ENCODE peak calls at places on chromosomes 2 and 18, in five cellular contexts. R, S, D, C and Q are unnamed samples.

GRCh38 chr18:2657788-2658458 is 2.4 kb downstream of the SMCHD1 start:
- DNase-seq in R (no peak), S (no peak), D (no peak), C (no peak), Q (no peak)

GRCh38 chr2:79887747-79888374 is 375.0 kb downstream of the CTNNA2 start:
- DNase-seq in R (no peak), S (no peak), D (no peak), C (no peak), Q (peak)

GRCh38 chr2:66477125-66477842 is 42.4 kb downstream of the MEIS1 start:
- DNase-seq in R (no peak), S (no peak), D (no peak), C (no peak), Q (no peak)

GRCh38 chr2:113078350-113078839 is 10.6 kb downstream of the IL1F10 start:
- DNase-seq in R (no peak), S (no peak), D (no peak), C (no peak), Q (no peak)

GRCh38 chr2:179020156-179020750 is 29.7 kb downstream of the CCDC141 start:
- DNase-seq in R (peak), S (no peak), D (no peak), C (no peak), Q (peak)

GRCh38 chr2:31319391-31320175 is 85.6 kb downstream of the EHD3 start:
- DNase-seq in R (no peak), S (no peak), D (no peak), C (no peak), Q (no peak)

GRCh38 chr18:1048048-1048447 is 143.4 kb downstream of the ADCYAP1 start:
- DNase-seq in R (no peak), S (no peak), D (no peak), C (no peak), Q (no peak)

GRCh38 chr2:182852090-182852489 is 14.3 kb downstream of the FRZB start:
- DNase-seq in R (no peak), S (no peak), D (no peak), C (no peak), Q (no peak)

GRCh38 chr2:160730296-160730995 is 236.8 kb upstream of the RBMS1 start:
- DNase-seq in R (no peak), S (no peak), D (no peak), C (no peak), Q (no peak)

GRCh38 chr2:10385933-10386773 is 62.0 kb downstream of the ODC1 start:
- DNase-seq in R (no peak), S (no peak), D (no peak), C (no peak), Q (no peak)

GRCh38 chr2:128302744-128303067 is 16.0 kb downstream of the HS6ST1 start:
- DNase-seq in R (no peak), S (peak), D (no peak), C (no peak), Q (no peak)

GRCh38 chr2:234164499-234165409 is 114.3 kb downstream of the SPP2 start:
- DNase-seq in R (peak), S (no peak), D (no peak), C (no peak), Q (no peak)

GRCh38 chr2:159228006-159228655 is 58.4 kb downstream of the WDSUB1 start:
- DNase-seq in R (no peak), S (no peak), D (no peak), C (no peak), Q (no peak)

GRCh38 chr2:233989221-233989620 is 61.3 kb upstream of the SPP2 start:
- DNase-seq in R (no peak), S (no peak), D (peak), C (no peak), Q (no peak)

GRCh38 chr2:7749895-7750559 is 832.8 kb downstream of the RNF144A start:
- DNase-seq in R (no peak), S (no peak), D (no peak), C (no peak), Q (no peak)

GRCh38 chr2:100832885-100833284 is 12.9 kb downstream of the NPAS2 start:
- DNase-seq in R (no peak), S (no peak), D (no peak), C (no peak), Q (no peak)

GRCh38 chr2:152354909-152355308 is 19.9 kb downstream of the FMNL2 start:
- DNase-seq in R (no peak), S (no peak), D (no peak), C (no peak), Q (no peak)

GRCh38 chr2:162265666-162266467 is 22.6 kb upstream of the FAP start:
- DNase-seq in R (no peak), S (no peak), D (no peak), C (no peak), Q (no peak)

GRCh38 chr2:161102770-161103450 is 57.3 kb upstream of the TANK start:
- DNase-seq in R (no peak), S (no peak), D (no peak), C (no peak), Q (no peak)

GRCh38 chr2:127615511-127616166 is 30.3 kb upstream of the GPR17 start:
- DNase-seq in R (peak), S (no peak), D (no peak), C (no peak), Q (no peak)

GRCh38 chr18:75009296-75009695 is 199.6 kb downstream of the PTGR3 start:
- DNase-seq in R (no peak), S (no peak), D (no peak), C (no peak), Q (no peak)

GRCh38 chr2:695111-695510 is 17.9 kb upstream of the TMEM18 start:
- DNase-seq in R (no peak), S (no peak), D (no peak), C (no peak), Q (no peak)

GRCh38 chr2:67295406-67295805 is 101.7 kb upstream of the ETAA1 start:
- DNase-seq in R (no peak), S (no peak), D (no peak), C (no peak), Q (no peak)

GRCh38 chr2:11799826-11800225 is 53.4 kb downstream of the LPIN1 start:
- DNase-seq in R (no peak), S (no peak), D (no peak), C (no peak), Q (no peak)

GRCh38 chr18:46028536-46028891 is 43.5 kb downstream of the PSTPIP2 start:
- DNase-seq in R (no peak), S (no peak), D (no peak), C (no peak), Q (no peak)

GRCh38 chr2:159090514-159091201 is 122.2 kb downstream of the TANC1 start:
- DNase-seq in R (no peak), S (no peak), D (no peak), C (no peak), Q (no peak)

GRCh38 chr2:85430780-85431601 is 12.5 kb downstream of the SH2D6 start:
- DNase-seq in R (no peak), S (no peak), D (no peak), C (no peak), Q (peak)

GRCh38 chr2:67156796-67157195 is 240.3 kb upstream of the ETAA1 start:
- DNase-seq in R (no peak), S (no peak), D (no peak), C (no peak), Q (no peak)

GRCh38 chr2:161745866-161746614 is 121.8 kb downstream of the SLC4A10 start:
- DNase-seq in R (no peak), S (no peak), D (no peak), C (no peak), Q (no peak)

GRCh38 chr2:76445880-76446279 is 735.2 kb upstream of the GCFC2 start:
- DNase-seq in R (no peak), S (no peak), D (no peak), C (no peak), Q (no peak)

GRCh38 chr2:174775586-174775985 is 11.3 kb upstream of the CHRNA1 start:
- DNase-seq in R (no peak), S (no peak), D (no peak), C (no peak), Q (no peak)

GRCh38 chr2:236755278-236755840 is 185.7 kb downstream of the ACKR3 start:
- DNase-seq in R (no peak), S (no peak), D (no peak), C (no peak), Q (no peak)

GRCh38 chr2:232008907-232009638 is 47.6 kb downstream of the DIS3L2 start:
- DNase-seq in R (no peak), S (no peak), D (no peak), C (no peak), Q (no peak)

GRCh38 chr2:114543106-114543806 is 100.8 kb downstream of the DPP10 start:
- DNase-seq in R (no peak), S (no peak), D (no peak), C (no peak), Q (no peak)

GRCh38 chr2:55224761-55225261 is 7.3 kb downstream of the CLHC1 start:
- DNase-seq in R (no peak), S (peak), D (no peak), C (no peak), Q (no peak)

GRCh38 chr2:120729410-120730052 is 6.1 kb upstream of the GLI2 start:
- DNase-seq in R (no peak), S (peak), D (no peak), C (no peak), Q (no peak)

GRCh38 chr2:234463626-234464290 is 33.1 kb downstream of the ARL4C start:
- DNase-seq in R (peak), S (no peak), D (no peak), C (no peak), Q (no peak)

GRCh38 chr18:47519277-47519676 is 267.8 kb upstream of the SKOR2 start:
- DNase-seq in R (no peak), S (no peak), D (no peak), C (no peak), Q (no peak)

GRCh38 chr2:196368546-196369225 is 197.3 kb upstream of the STK17B start:
- DNase-seq in R (no peak), S (no peak), D (no peak), C (no peak), Q (no peak)

GRCh38 chr18:33440384-33441043 is at the start of gene CCDC178:
- DNase-seq in R (no peak), S (peak), D (no peak), C (peak), Q (peak)

GRCh38 chr18:33444699-33445098 is 4.2 kb upstream of the CCDC178 start:
- DNase-seq in R (no peak), S (no peak), D (no peak), C (no peak), Q (no peak)

DNA sequence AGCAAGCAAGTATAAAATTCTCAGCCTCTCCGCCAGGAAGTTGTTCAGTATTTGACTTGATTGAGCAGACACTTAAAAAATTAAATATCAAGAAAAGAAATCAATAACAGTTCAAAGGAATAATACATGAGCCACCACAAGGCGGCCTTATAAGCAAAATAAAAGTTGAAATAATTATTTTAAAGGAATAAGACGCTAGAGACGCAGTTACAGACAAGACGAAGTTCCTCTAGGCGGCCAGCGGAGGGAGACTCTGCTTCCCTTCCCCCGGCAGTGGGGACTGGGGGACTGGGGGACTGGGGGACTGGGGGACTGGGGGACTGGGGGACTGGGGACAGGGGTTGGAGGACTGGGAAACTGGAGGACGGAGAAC is 524 bp downstream of the CCDC178 start:
- DNase-seq in R (no peak), S (peak), D (no peak), C (peak), Q (peak)
- TF ChIP-seq CTCF in R (no peak), S (peak), D (peak), C (peak), Q (peak)

DNA sequence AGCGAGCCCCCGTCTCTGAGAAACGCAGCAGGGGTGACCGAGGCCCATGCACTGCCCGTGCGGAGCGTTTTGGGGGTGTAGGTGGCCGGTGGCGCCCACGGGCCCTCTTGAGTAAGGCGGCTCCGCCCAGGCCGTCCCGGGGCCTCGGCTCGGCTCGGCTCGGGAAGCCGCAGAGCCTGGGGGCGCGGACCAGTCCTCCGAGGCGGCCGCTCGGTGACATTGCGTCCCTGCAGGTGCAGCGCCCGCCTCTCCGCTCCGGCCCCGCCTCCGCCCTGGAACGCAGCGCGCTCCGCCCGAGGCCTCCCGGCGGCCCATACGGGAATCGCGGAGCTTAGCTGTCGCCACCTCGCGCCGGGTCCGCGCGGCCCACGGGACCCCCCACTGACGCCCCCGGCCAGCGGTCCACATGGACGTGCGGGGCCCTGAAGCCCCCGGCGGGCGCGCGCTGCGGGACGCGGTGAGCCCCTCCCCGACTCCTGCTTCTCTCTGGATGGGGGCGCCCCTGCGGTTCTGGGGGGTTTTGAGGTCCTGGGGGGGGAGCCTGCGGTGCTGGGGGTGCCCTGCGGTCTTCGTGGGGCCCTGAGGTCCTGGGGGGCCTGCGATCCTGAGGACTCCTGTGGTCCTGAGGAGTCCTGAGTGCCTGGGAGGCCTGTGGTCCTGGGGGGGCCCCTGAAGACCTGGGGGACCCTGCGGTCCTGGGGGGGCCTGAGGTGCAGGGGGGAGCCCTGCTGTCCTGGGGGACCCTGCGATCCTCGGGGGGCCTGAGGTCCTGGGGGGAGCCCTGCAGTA is at the start of gene HSBP1L1:
- DNase-seq in R (peak), S (peak), D (no peak), C (no peak), Q (peak)
- TF ChIP-seq CTCF in R (no peak), S (peak), D (peak), C (no peak), Q (peak)

GRCh38 chr18:78414302-78414701 is 565.3 kb upstream of the SALL3 start:
- DNase-seq in R (no peak), S (no peak), D (no peak), C (no peak), Q (no peak)

GRCh38 chr18:78420116-78420515 is 559.5 kb upstream of the SALL3 start:
- DNase-seq in R (no peak), S (no peak), D (no peak), C (no peak), Q (no peak)

GRCh38 chr18:78418379-78418778 is 561.2 kb upstream of the SALL3 start:
- DNase-seq in R (no peak), S (no peak), D (no peak), C (no peak), Q (no peak)

GRCh38 chr18:78421392-78421791 is 558.2 kb upstream of the SALL3 start:
- DNase-seq in R (no peak), S (no peak), D (no peak), C (no peak), Q (no peak)

DNA sequence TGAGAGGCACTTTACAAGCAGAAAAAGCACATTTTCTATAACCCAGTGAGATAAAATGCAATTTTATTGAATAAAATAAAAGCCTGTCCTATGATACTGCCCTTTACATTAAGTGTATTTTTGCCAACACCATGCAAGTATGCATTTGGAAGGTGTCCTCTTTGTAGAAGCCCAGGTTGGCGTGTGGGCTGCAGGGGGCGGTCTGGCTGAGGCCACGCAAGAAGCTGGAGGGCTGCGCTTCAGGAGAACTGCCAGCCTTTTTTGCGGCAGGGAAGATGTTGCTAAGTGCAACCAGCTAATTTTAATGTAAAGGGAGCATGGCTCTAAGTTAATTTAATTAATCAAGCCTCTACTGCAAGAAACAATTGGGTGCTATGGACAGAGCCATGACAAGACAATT is 562.8 kb upstream of the SALL3 start:
- DNase-seq in R (no peak), S (no peak), D (no peak), C (no peak), Q (no peak)
- TF ChIP-seq CTCF in R (no peak), S (no peak), D (no peak), C (no peak), Q (no peak)

DNA sequence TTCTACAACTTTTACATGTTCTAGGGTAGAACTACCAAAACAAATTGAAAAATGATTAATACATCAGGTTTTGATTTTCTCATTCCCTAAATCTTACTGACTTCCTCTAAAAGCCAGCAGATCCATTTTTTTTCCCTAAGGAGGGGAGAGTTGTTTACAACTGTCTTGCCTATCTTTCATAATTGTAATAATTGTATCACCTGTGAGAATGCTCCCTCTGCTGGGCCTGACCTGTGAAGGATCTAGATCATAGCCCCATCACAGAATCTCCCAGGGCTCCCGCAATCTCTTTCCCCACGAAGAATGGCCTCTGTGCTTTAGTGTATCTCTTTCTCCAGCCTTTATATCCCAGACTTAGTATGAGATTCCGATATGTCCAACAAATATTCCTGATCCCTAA is 9.1 kb downstream of the LOXL3 start:
- DNase-seq in R (no peak), S (no peak), D (no peak), C (no peak), Q (no peak)
- TF ChIP-seq CTCF in R (peak), S (no peak), D (no peak), C (no peak), Q (no peak)

GRCh38 chr2:148885209-148885608 is 10.2 kb downstream of the KIF5C start:
- DNase-seq in R (no peak), S (no peak), D (no peak), C (no peak), Q (no peak)

GRCh38 chr2:148887349-148888002 is 12.4 kb downstream of the KIF5C start:
- DNase-seq in R (no peak), S (no peak), D (no peak), C (no peak), Q (no peak)

GRCh38 chr2:148893906-148894305 is 18.9 kb downstream of the KIF5C start:
- DNase-seq in R (no peak), S (no peak), D (no peak), C (no peak), Q (no peak)

GRCh38 chr2:148885988-148886387 is 11.0 kb downstream of the KIF5C start:
- DNase-seq in R (no peak), S (no peak), D (no peak), C (no peak), Q (no peak)

DNA sequence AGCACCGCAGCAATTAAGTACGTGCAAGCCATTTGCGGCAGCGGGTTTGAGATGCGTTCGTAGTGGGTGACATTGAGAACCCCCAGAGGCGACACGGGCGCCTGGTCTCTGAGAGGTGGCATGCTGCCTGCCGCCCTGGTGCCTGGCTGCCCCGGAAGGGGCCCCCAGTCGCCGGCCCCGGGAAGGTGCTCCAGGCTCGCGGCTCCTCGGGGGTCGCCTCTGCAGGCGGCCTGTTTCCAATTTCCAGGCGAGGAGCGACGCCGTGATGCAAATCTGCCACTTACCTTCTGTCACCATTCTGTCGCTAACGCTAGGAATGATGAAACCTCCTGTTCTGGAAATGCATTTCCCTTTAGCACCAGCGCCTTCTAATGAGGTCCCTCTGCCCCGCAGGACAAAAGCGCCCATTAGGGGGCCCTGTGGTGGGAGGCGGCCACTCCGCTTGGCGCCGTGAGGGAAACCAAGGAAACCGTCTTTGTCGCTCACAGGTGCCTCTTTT is 13.0 kb downstream of the KIF5C start:
- DNase-seq in R (peak), S (no peak), D (no peak), C (no peak), Q (no peak)
- TF ChIP-seq CTCF in R (no peak), S (no peak), D (no peak), C (no peak), Q (no peak)

DNA sequence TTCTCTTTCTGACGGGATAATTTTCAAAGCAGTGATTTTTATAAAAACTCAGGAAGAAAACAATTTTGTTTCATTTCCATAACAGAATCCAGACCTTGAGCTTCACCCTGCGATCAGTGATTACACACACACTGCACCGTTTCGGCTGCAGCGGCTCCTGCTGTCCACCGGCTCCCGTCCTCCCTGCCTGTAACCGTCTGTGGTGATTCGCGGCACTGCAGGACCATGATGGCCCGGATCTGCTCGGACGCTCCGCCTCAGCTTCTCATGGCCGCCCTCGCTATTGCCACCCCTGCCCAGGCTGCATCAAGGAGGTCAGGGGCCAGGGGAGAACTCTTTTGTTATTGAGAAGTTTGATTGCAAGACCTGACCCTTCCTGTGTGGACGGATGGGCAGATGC is 246.1 kb downstream of the TWIST2 start:
- DNase-seq in R (no peak), S (no peak), D (no peak), C (no peak), Q (no peak)
- TF ChIP-seq CTCF in R (no peak), S (no peak), D (no peak), C (no peak), Q (no peak)

GRCh38 chr2:69801745-69802144 is 27.7 kb upstream of the GMCL1 start:
- DNase-seq in R (no peak), S (no peak), D (no peak), C (no peak), Q (no peak)
- TF ChIP-seq CTCF in R (no peak), S (no peak), D (no peak), C (no peak), Q (no peak)